ENCODE peak calls at places on chromosome 15, in seven cellular contexts. One of them, this sample, is unnamed. For H3K9me3 and H3K4me1, the result is how much of the 10 kb centered on the place peaks cover.

GRCh38 chr15:97902140-97902780 is 58.2 kb upstream of the ARRDC4 start:
- DNase-seq in HCT116: no peak
- DNase-seq in OCI-LY7: no peak
- DNase-seq in aorta: no peak
- DNase-seq in CD8-positive, alpha-beta T cell: no peak
- DNase-seq in sigmoid colon: no peak
- DNase-seq in colonic mucosa: no peak
- DNase-seq in this sample: no peak

GRCh38 chr15:100572362-100572983 is 29.5 kb downstream of the LINS1 start:
- DNase-seq in HCT116: no peak
- DNase-seq in OCI-LY7: peak
- DNase-seq in aorta: no peak
- DNase-seq in CD8-positive, alpha-beta T cell: no peak
- DNase-seq in sigmoid colon: no peak
- DNase-seq in colonic mucosa: no peak
- DNase-seq in this sample: no peak

GRCh38 chr15:75425966-75426500 is 25.5 kb downstream of the SIN3A start:
- DNase-seq in HCT116: no peak
- DNase-seq in OCI-LY7: no peak
- DNase-seq in aorta: no peak
- DNase-seq in CD8-positive, alpha-beta T cell: no peak
- DNase-seq in sigmoid colon: no peak
- DNase-seq in colonic mucosa: no peak
- DNase-seq in this sample: no peak

GRCh38 chr15:52783929-52784798 is 6.0 kb downstream of the ONECUT1 start:
- DNase-seq in HCT116: no peak
- DNase-seq in OCI-LY7: no peak
- DNase-seq in aorta: no peak
- DNase-seq in CD8-positive, alpha-beta T cell: peak
- DNase-seq in sigmoid colon: no peak
- DNase-seq in colonic mucosa: no peak
- DNase-seq in this sample: no peak

GRCh38 chr15:82132742-82133141 is 86.9 kb upstream of the MEX3B start:
- DNase-seq in HCT116: no peak
- DNase-seq in OCI-LY7: no peak
- DNase-seq in aorta: no peak
- DNase-seq in CD8-positive, alpha-beta T cell: no peak
- DNase-seq in sigmoid colon: no peak
- DNase-seq in colonic mucosa: no peak
- DNase-seq in this sample: no peak

GRCh38 chr15:89613031-89613430 is 37.8 kb downstream of the TICRR start:
- DNase-seq in HCT116: no peak
- DNase-seq in OCI-LY7: no peak
- DNase-seq in aorta: no peak
- DNase-seq in CD8-positive, alpha-beta T cell: no peak
- DNase-seq in sigmoid colon: no peak
- DNase-seq in colonic mucosa: no peak
- DNase-seq in this sample: no peak

GRCh38 chr15:68405426-68406250 is 26.3 kb downstream of the ITGA11 start:
- DNase-seq in HCT116: no peak
- DNase-seq in OCI-LY7: no peak
- DNase-seq in aorta: no peak
- DNase-seq in CD8-positive, alpha-beta T cell: no peak
- DNase-seq in sigmoid colon: no peak
- DNase-seq in colonic mucosa: peak
- DNase-seq in this sample: no peak

GRCh38 chr15:64845826-64846225 is 4.1 kb downstream of the PLEKHO2 start:
- DNase-seq in HCT116: no peak
- DNase-seq in OCI-LY7: no peak
- DNase-seq in aorta: peak
- DNase-seq in CD8-positive, alpha-beta T cell: no peak
- DNase-seq in sigmoid colon: peak
- DNase-seq in colonic mucosa: no peak
- DNase-seq in this sample: no peak

GRCh38 chr15:62391565-62392262 is 226.6 kb upstream of the C2CD4B start:
- DNase-seq in HCT116: no peak
- DNase-seq in OCI-LY7: peak
- DNase-seq in aorta: peak
- DNase-seq in CD8-positive, alpha-beta T cell: peak
- DNase-seq in sigmoid colon: peak
- DNase-seq in colonic mucosa: peak
- DNase-seq in this sample: peak

GRCh38 chr15:71357357-71357756 is 242.1 kb downstream of the THSD4 start:
- DNase-seq in HCT116: no peak
- DNase-seq in OCI-LY7: no peak
- DNase-seq in aorta: peak
- DNase-seq in CD8-positive, alpha-beta T cell: no peak
- DNase-seq in sigmoid colon: no peak
- DNase-seq in colonic mucosa: peak
- DNase-seq in this sample: peak

GRCh38 chr15:93987068-93987467 is 244.3 kb upstream of the MCTP2 start:
- DNase-seq in HCT116: no peak
- DNase-seq in OCI-LY7: peak
- DNase-seq in aorta: no peak
- DNase-seq in CD8-positive, alpha-beta T cell: peak
- DNase-seq in sigmoid colon: no peak
- DNase-seq in colonic mucosa: no peak
- DNase-seq in this sample: no peak

GRCh38 chr15:91622676-91623342 is 230.7 kb upstream of the SLCO3A1 start:
- DNase-seq in HCT116: no peak
- DNase-seq in OCI-LY7: no peak
- DNase-seq in aorta: no peak
- DNase-seq in CD8-positive, alpha-beta T cell: no peak
- DNase-seq in sigmoid colon: no peak
- DNase-seq in colonic mucosa: no peak
- DNase-seq in this sample: no peak

GRCh38 chr15:84685304-84685703 is 27.3 kb upstream of the NMB start:
- DNase-seq in HCT116: peak
- DNase-seq in OCI-LY7: no peak
- DNase-seq in aorta: peak
- DNase-seq in CD8-positive, alpha-beta T cell: no peak
- DNase-seq in sigmoid colon: peak
- DNase-seq in colonic mucosa: no peak
- DNase-seq in this sample: no peak

GRCh38 chr15:95284933-95285401 is 1045.5 kb upstream of the NR2F2 start:
- DNase-seq in HCT116: no peak
- DNase-seq in OCI-LY7: no peak
- DNase-seq in aorta: no peak
- DNase-seq in CD8-positive, alpha-beta T cell: no peak
- DNase-seq in sigmoid colon: no peak
- DNase-seq in colonic mucosa: no peak
- DNase-seq in this sample: no peak

GRCh38 chr15:89495638-89496145 is 691 bp downstream of the RHCG start:
- DNase-seq in HCT116: no peak
- DNase-seq in OCI-LY7: no peak
- DNase-seq in aorta: no peak
- DNase-seq in CD8-positive, alpha-beta T cell: no peak
- DNase-seq in sigmoid colon: no peak
- DNase-seq in colonic mucosa: no peak
- DNase-seq in this sample: no peak

GRCh38 chr15:99058421-99058870 is 46.4 kb upstream of the SYNM start:
- DNase-seq in HCT116: no peak
- DNase-seq in OCI-LY7: no peak
- DNase-seq in aorta: no peak
- DNase-seq in CD8-positive, alpha-beta T cell: no peak
- DNase-seq in sigmoid colon: peak
- DNase-seq in colonic mucosa: no peak
- DNase-seq in this sample: no peak

GRCh38 chr15:90619468-90619867 is 89.7 kb downstream of the CRTC3 start:
- DNase-seq in HCT116: no peak
- DNase-seq in OCI-LY7: no peak
- DNase-seq in aorta: no peak
- DNase-seq in CD8-positive, alpha-beta T cell: no peak
- DNase-seq in sigmoid colon: no peak
- DNase-seq in colonic mucosa: no peak
- DNase-seq in this sample: no peak

GRCh38 chr15:78640840-78641733 is at the start of gene CHRNB4:
- DNase-seq in HCT116: no peak
- DNase-seq in OCI-LY7: no peak
- DNase-seq in aorta: no peak
- DNase-seq in CD8-positive, alpha-beta T cell: peak
- DNase-seq in sigmoid colon: no peak
- DNase-seq in colonic mucosa: peak
- DNase-seq in this sample: peak

GRCh38 chr15:67386947-67387346 is 132.4 kb downstream of the IQCH start:
- DNase-seq in HCT116: no peak
- DNase-seq in OCI-LY7: no peak
- DNase-seq in aorta: no peak
- DNase-seq in CD8-positive, alpha-beta T cell: no peak
- DNase-seq in sigmoid colon: no peak
- DNase-seq in colonic mucosa: no peak
- DNase-seq in this sample: no peak

GRCh38 chr15:99536422-99537033 is 29.3 kb upstream of the MEF2A start:
- DNase-seq in HCT116: peak
- DNase-seq in OCI-LY7: no peak
- DNase-seq in aorta: peak
- DNase-seq in CD8-positive, alpha-beta T cell: no peak
- DNase-seq in sigmoid colon: peak
- DNase-seq in colonic mucosa: no peak
- DNase-seq in this sample: no peak

GRCh38 chr15:69983696-69984265 is 113.9 kb downstream of the TLE3 start:
- DNase-seq in HCT116: no peak
- DNase-seq in OCI-LY7: no peak
- DNase-seq in aorta: no peak
- DNase-seq in CD8-positive, alpha-beta T cell: no peak
- DNase-seq in sigmoid colon: no peak
- DNase-seq in colonic mucosa: no peak
- DNase-seq in this sample: no peak

GRCh38 chr15:39388118-39388517 is 192.8 kb upstream of the THBS1 start:
- DNase-seq in HCT116: no peak
- DNase-seq in OCI-LY7: no peak
- DNase-seq in aorta: no peak
- DNase-seq in CD8-positive, alpha-beta T cell: no peak
- DNase-seq in sigmoid colon: no peak
- DNase-seq in colonic mucosa: no peak
- DNase-seq in this sample: no peak

GRCh38 chr15:101482526-101483371 is 6.8 kb downstream of the PCSK6 start:
- DNase-seq in HCT116: no peak
- DNase-seq in OCI-LY7: no peak
- DNase-seq in aorta: no peak
- DNase-seq in CD8-positive, alpha-beta T cell: no peak
- DNase-seq in sigmoid colon: no peak
- DNase-seq in colonic mucosa: no peak
- DNase-seq in this sample: no peak

GRCh38 chr15:83983634-83984458 is 251.7 kb upstream of the GOLGA6L4 start:
- DNase-seq in HCT116: no peak
- DNase-seq in OCI-LY7: peak
- DNase-seq in aorta: no peak
- DNase-seq in CD8-positive, alpha-beta T cell: no peak
- DNase-seq in sigmoid colon: no peak
- DNase-seq in colonic mucosa: no peak
- DNase-seq in this sample: no peak

GRCh38 chr15:41790756-41791546 is 16.7 kb downstream of the MAPKBP1 start:
- DNase-seq in HCT116: peak
- DNase-seq in OCI-LY7: peak
- DNase-seq in aorta: no peak
- DNase-seq in CD8-positive, alpha-beta T cell: no peak
- DNase-seq in sigmoid colon: no peak
- DNase-seq in colonic mucosa: no peak
- DNase-seq in this sample: no peak

GRCh38 chr15:25717116-25717755 is 145.9 kb downstream of the ATP10A start:
- DNase-seq in HCT116: no peak
- DNase-seq in OCI-LY7: no peak
- DNase-seq in aorta: no peak
- DNase-seq in CD8-positive, alpha-beta T cell: no peak
- DNase-seq in sigmoid colon: peak
- DNase-seq in colonic mucosa: no peak
- DNase-seq in this sample: no peak
- H3K9me3 ChIP-seq in HCT116: under half
- H3K9me3 ChIP-seq in OCI-LY7: under half
- H3K9me3 ChIP-seq in aorta: under half
- H3K9me3 ChIP-seq in CD8-positive, alpha-beta T cell: under half
- H3K9me3 ChIP-seq in sigmoid colon: under half
- H3K9me3 ChIP-seq in colonic mucosa: under half
- H3K9me3 ChIP-seq in this sample: under half

DNA sequence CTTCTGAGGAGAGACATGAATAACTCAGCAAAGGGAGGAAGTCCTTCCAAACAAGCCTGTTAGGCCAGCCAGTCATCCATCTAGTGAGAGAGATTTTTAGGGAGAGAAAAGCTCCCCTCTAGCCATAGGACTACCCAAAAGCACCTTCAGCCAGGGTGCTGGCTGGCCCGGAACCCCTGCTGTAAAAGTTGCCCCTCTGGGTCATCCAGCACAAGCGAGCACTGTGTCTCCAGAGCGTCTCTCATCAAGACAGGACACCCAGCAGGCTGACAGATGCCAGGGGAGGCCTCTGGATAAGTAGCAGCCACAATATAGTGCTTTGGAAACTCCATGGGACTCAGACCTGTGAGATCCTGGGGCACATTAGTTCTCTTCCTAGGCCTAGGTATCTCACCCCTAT is 24.5 kb downstream of the ANXA2 start:
- DNase-seq in HCT116: no peak
- DNase-seq in OCI-LY7: no peak
- DNase-seq in aorta: no peak
- DNase-seq in CD8-positive, alpha-beta T cell: no peak
- DNase-seq in sigmoid colon: no peak
- DNase-seq in colonic mucosa: no peak
- DNase-seq in this sample: no peak
- H3K4me1 ChIP-seq in HCT116: half or more
- H3K4me1 ChIP-seq in OCI-LY7: under half
- H3K4me1 ChIP-seq in aorta: under half
- H3K4me1 ChIP-seq in CD8-positive, alpha-beta T cell: under half
- H3K4me1 ChIP-seq in sigmoid colon: under half
- H3K4me1 ChIP-seq in colonic mucosa: under half
- H3K4me1 ChIP-seq in this sample: under half

GRCh38 chr15:25067725-25068309 is 113.0 kb downstream of the SNRPN start:
- DNase-seq in HCT116: no peak
- DNase-seq in OCI-LY7: no peak
- DNase-seq in aorta: no peak
- DNase-seq in CD8-positive, alpha-beta T cell: no peak
- DNase-seq in sigmoid colon: peak
- DNase-seq in colonic mucosa: no peak
- DNase-seq in this sample: no peak

GRCh38 chr15:25066708-25067107 is 111.9 kb downstream of the SNRPN start:
- DNase-seq in HCT116: no peak
- DNase-seq in OCI-LY7: no peak
- DNase-seq in aorta: no peak
- DNase-seq in CD8-positive, alpha-beta T cell: no peak
- DNase-seq in sigmoid colon: peak
- DNase-seq in colonic mucosa: no peak
- DNase-seq in this sample: no peak

GRCh38 chr15:25062551-25063430 is 108.0 kb downstream of the SNRPN start:
- DNase-seq in HCT116: no peak
- DNase-seq in OCI-LY7: no peak
- DNase-seq in aorta: no peak
- DNase-seq in CD8-positive, alpha-beta T cell: no peak
- DNase-seq in sigmoid colon: peak
- DNase-seq in colonic mucosa: no peak
- DNase-seq in this sample: no peak

GRCh38 chr15:25065876-25066275 is 111.1 kb downstream of the SNRPN start:
- DNase-seq in HCT116: no peak
- DNase-seq in OCI-LY7: no peak
- DNase-seq in aorta: no peak
- DNase-seq in CD8-positive, alpha-beta T cell: no peak
- DNase-seq in sigmoid colon: peak
- DNase-seq in colonic mucosa: no peak
- DNase-seq in this sample: no peak

GRCh38 chr15:25065286-25065685 is 110.5 kb downstream of the SNRPN start:
- DNase-seq in HCT116: no peak
- DNase-seq in OCI-LY7: no peak
- DNase-seq in aorta: no peak
- DNase-seq in CD8-positive, alpha-beta T cell: no peak
- DNase-seq in sigmoid colon: peak
- DNase-seq in colonic mucosa: no peak
- DNase-seq in this sample: no peak
- H3K9me3 ChIP-seq in HCT116: half or more
- H3K9me3 ChIP-seq in OCI-LY7: under half
- H3K9me3 ChIP-seq in aorta: half or more
- H3K9me3 ChIP-seq in CD8-positive, alpha-beta T cell: half or more
- H3K9me3 ChIP-seq in sigmoid colon: half or more
- H3K9me3 ChIP-seq in colonic mucosa: under half
- H3K9me3 ChIP-seq in this sample: half or more

GRCh38 chr15:77064118-77064517 is 6.8 kb downstream of the TSPAN3 start:
- DNase-seq in HCT116: no peak
- DNase-seq in OCI-LY7: no peak
- DNase-seq in aorta: no peak
- DNase-seq in CD8-positive, alpha-beta T cell: no peak
- DNase-seq in sigmoid colon: no peak
- DNase-seq in colonic mucosa: no peak
- DNase-seq in this sample: no peak
- H3K4me1 ChIP-seq in HCT116: under half
- H3K4me1 ChIP-seq in OCI-LY7: under half
- H3K4me1 ChIP-seq in aorta: under half
- H3K4me1 ChIP-seq in CD8-positive, alpha-beta T cell: under half
- H3K4me1 ChIP-seq in sigmoid colon: under half
- H3K4me1 ChIP-seq in colonic mucosa: under half
- H3K4me1 ChIP-seq in this sample: half or more

This sample was measured in mucosa of descending colon.